ENCODE peak calls at places on chromosomes 3 and 15, in seven cellular contexts. V, C, F, W, S, Y and B are unnamed samples.

GRCh38 chr3:194464692-194465091 is 22.1 kb downstream of the ATP13A3 start:
- DNase-seq in W (no peak), F (no peak), Y (no peak), S (no peak), V (no peak), C (no peak), B (no peak)

GRCh38 chr15:74535388-74536084 is 5.5 kb upstream of the ARID3B start:
- DNase-seq in V (no peak), S (no peak), C (no peak), F (no peak), Y (peak), W (no peak), B (no peak)

GRCh38 chr3:150149651-150150051 is 179.0 kb upstream of the PFN2 start:
- DNase-seq in C (no peak), V (peak), S (no peak), F (no peak), W (no peak), Y (peak), B (no peak)

GRCh38 chr3:138059261-138059660 is 49.3 kb downstream of the CLDN18 start:
- DNase-seq in F (no peak), W (no peak), V (peak), S (no peak), Y (no peak), C (no peak), B (no peak)

GRCh38 chr3:121424549-121424948 is 121.2 kb downstream of the POLQ start:
- DNase-seq in V (no peak), F (no peak), Y (no peak), S (no peak), W (no peak), C (no peak), B (no peak)

GRCh38 chr3:188316723-188317070 is 162.7 kb downstream of the LPP start:
- DNase-seq in W (no peak), S (no peak), Y (no peak), V (no peak), C (no peak), F (no peak), B (no peak)

GRCh38 chr15:95325763-95326688 is 1004.5 kb upstream of the NR2F2 start:
- DNase-seq in W (no peak), C (no peak), Y (no peak), V (peak), S (no peak), F (no peak), B (no peak)

GRCh38 chr15:79092382-79092781 is 1.8 kb upstream of the RASGRF1 start:
- DNase-seq in W (no peak), C (no peak), Y (no peak), V (no peak), F (no peak), S (no peak), B (no peak)

GRCh38 chr15:88860212-88860611 is 35.1 kb downstream of the HAPLN3 start:
- DNase-seq in F (no peak), V (no peak), C (no peak), W (no peak), Y (no peak), S (no peak), B (no peak)

GRCh38 chr3:22175899-22176298 is 424.9 kb upstream of the ZNF385D start:
- DNase-seq in S (no peak), C (no peak), F (no peak), V (peak), Y (no peak), W (no peak), B (no peak)
- H3K27ac ChIP-seq in S (no peak), C (no peak), F (no peak), V (no peak), Y (no peak), W (no peak), B (no peak)

GRCh38 chr15:96410175-96411055 is 79.9 kb downstream of the NR2F2 start:
- DNase-seq in F (peak), V (peak), C (peak), Y (no peak), W (no peak), S (no peak), B (no peak)
- TF ChIP-seq EZH2 in F (peak), V (peak), C (peak), Y (peak), W (no peak), S (no peak), B (no peak)

GRCh38 chr15:83276661-83277060 is 7.8 kb downstream of the BNC1 start:
- DNase-seq in C (no peak), S (no peak), F (no peak), W (no peak), Y (no peak), V (no peak), B (no peak)
- H3K27ac ChIP-seq in C (no peak), S (no peak), F (no peak), W (no peak), Y (peak), V (no peak), B (no peak)

DNA sequence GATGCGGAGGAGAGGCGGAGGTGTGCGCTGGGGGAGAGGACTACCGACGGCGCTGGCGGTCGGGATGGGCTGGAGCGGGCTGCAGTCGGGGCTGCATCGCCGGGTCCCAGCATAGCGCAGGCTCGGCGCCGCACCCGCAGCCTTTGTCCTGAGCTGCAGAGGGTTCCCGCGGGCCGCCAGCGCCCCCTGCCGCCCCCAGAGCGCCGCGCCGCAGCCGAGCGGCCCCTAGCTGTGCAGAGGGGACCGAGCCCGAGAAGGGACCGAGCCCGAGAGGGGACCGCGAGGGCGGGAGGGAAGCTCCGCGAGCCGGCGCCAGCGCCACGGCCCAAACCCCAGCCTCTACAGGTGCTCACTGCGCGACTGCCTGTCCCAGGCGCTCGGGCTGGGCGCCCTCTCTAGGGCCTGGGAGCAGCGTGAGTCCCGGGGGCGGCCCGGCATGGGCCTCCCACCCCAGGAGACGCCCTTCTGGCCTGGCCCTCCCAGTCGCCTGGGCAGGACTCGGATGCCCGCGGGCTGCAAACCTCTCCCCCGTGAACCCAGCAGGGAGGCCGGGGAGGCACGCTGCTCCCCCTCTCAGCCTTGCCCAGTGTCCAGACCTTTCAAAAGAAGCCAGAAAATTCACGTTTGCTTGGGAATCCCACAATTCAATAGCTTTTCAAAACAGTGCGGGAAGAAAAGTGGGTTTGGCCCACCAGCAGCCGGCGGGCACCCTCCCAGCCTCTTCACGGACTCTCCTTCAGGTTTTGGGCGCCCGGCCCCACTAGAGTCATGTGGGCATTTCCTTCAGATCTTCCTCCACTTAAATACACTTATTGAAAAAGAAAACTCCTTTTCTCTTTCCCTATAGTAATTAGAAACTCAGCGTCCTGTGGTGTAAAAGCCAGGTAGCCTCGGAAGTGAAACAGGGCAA is 134.7 kb downstream of the TPRA1 start:
- DNase-seq in V (peak), C (peak), Y (peak), S (peak), W (peak), F (peak), B (no peak)
- TF ChIP-seq EZH2 in V (no peak), C (peak), Y (no peak), S (no peak), W (peak), F (peak), B (no peak)

DNA sequence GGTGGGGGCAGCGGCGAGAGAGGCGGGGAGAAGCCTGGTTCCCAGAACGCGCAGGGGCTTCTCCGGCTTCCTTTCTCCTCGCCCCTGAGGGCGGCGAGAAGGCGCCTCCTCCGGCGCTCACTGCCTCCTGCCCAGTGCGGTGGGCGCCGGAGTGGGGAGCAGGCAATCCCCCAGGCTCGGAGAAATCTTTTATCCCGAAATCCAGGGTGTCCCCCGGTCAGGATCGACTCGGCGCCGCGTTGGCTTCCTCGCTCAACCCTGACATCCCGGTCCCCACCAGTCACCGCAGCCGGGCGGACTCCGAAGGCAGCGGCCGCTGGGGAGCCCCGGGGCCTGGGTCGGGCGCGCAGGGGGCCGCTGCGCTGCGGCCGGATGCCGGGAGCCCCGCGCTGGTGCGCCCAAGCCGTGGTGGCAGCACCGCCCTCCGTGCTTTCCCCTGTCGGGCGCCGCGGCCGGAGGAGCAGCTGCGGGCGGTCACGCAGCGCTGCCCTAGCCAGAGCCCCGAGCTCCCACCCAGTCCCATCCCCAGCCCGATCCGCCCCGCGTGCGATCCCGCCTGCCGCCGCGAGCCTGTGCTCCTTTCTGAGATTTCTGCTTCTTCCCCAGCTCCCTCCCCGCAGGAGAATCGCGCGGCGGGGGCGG is 827 bp upstream of the CACNA2D3 start:
- DNase-seq in W (no peak), C (peak), Y (no peak), V (no peak), F (peak), S (no peak), B (no peak)
- H3K27ac ChIP-seq in W (no peak), C (no peak), Y (no peak), V (no peak), F (no peak), S (no peak), B (no peak)

GRCh38 chr3:27715454-27715806 is 6.7 kb downstream of the EOMES start:
- DNase-seq in W (no peak), C (no peak), S (no peak), V (no peak), Y (no peak), F (peak), B (no peak)
- TF ChIP-seq EZH2 in W (no peak), C (no peak), S (no peak), V (no peak), Y (no peak), F (peak), B (no peak)

DNA sequence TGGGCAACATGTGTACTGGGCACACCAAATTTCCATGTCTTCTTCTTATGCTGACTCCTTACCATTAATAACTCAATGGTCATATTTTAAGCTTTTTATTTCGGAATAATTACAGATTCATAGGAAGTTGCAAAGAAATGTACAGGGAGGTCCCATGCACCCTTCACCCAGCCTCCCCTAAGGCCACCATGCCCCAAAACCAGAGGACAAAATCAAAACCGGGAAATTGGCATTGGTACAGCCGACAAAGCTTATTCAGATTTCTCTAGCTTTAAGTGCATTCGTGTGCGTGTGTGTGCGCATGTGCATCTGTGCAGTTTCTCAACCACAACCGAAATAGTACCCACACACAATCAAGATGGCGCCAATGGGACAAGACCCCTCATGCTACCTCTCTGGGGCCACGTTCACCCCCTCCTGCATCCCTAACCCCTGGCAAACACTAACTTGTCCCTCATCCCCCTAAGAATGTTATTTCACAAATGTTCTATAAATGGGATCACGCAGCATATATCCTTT is 23.4 kb downstream of the ATP10A start:
- DNase-seq in W (no peak), Y (no peak), V (no peak), C (no peak), F (no peak), S (no peak), B (no peak)
- H3K27ac ChIP-seq in W (no peak), Y (no peak), V (no peak), C (no peak), F (no peak), S (no peak), B (no peak)

GRCh38 chr15:52795464-52796227 is 5.5 kb upstream of the ONECUT1 start:
- DNase-seq in W (no peak), V (no peak), C (no peak), S (no peak), F (peak), Y (no peak), B (no peak)

GRCh38 chr15:52796742-52797515 is 6.8 kb upstream of the ONECUT1 start:
- DNase-seq in Y (no peak), S (no peak), F (no peak), V (no peak), C (no peak), W (no peak), B (no peak)

GRCh38 chr15:52797625-52798501 is 7.7 kb upstream of the ONECUT1 start:
- DNase-seq in W (peak), C (no peak), F (peak), Y (no peak), V (no peak), S (no peak), B (no peak)

GRCh38 chr15:52796228-52796521 is 6.0 kb upstream of the ONECUT1 start:
- DNase-seq in Y (no peak), F (no peak), V (no peak), W (no peak), C (no peak), S (no peak), B (no peak)

GRCh38 chr15:52794665-52795463 is 4.7 kb upstream of the ONECUT1 start:
- DNase-seq in W (no peak), Y (no peak), F (peak), S (no peak), V (no peak), C (no peak), B (no peak)
- TF ChIP-seq EZH2 in W (no peak), Y (peak), F (peak), S (no peak), V (peak), C (peak), B (peak)

GRCh38 chr15:41259546-41260189 is 28.6 kb downstream of the CHP1 start:
- DNase-seq in F (no peak), V (no peak), Y (no peak), S (no peak), C (no peak), W (no peak), B (no peak)

GRCh38 chr15:41256103-41256502 is 25.0 kb downstream of the CHP1 start:
- DNase-seq in V (no peak), F (no peak), S (no peak), Y (no peak), W (no peak), C (no peak), B (no peak)

GRCh38 chr15:41258706-41259471 is 27.8 kb downstream of the CHP1 start:
- DNase-seq in Y (peak), S (no peak), F (no peak), C (no peak), W (no peak), V (peak), B (no peak)

GRCh38 chr15:41254560-41254959 is 23.5 kb downstream of the CHP1 start:
- DNase-seq in S (no peak), V (no peak), C (no peak), F (no peak), W (no peak), Y (no peak), B (no peak)

GRCh38 chr15:41256577-41257038 is 25.5 kb downstream of the CHP1 start:
- DNase-seq in F (no peak), V (no peak), S (no peak), Y (peak), C (no peak), W (no peak), B (no peak)
- H3K27ac ChIP-seq in F (no peak), V (no peak), S (no peak), Y (no peak), C (no peak), W (no peak), B (no peak)